ENCODE peak calls at places on chromosomes 5 and 9, in four cellular contexts. R is lung, U is ascending aorta, W is BJ. I is an unnamed sample.
A peak's percentile ranks its signal among the peaks of the same experiment; 100 is the strongest.

GRCh38 chr9:94145640-94146039 is 61.4 kb downstream of the PTPDC1 start:
- DNase-seq in R (no peak), W (no peak), U (no peak), I (no peak)

GRCh38 chr9:31320507-31320906 is 1063.9 kb upstream of the ACO1 start:
- DNase-seq in R (no peak), W (no peak), U (no peak), I (no peak)

GRCh38 chr5:75037106-75037505 is 15.3 kb downstream of the GCNT4 start:
- DNase-seq in W (peak; percentile 67), R (peak; percentile 49), U (no peak), I (no peak)

GRCh38 chr9:136170291-136170901 is 34.5 kb downstream of the LHX3 start:
- DNase-seq in U (no peak), R (no peak), W (no peak), I (no peak)

GRCh38 chr9:116798521-116798920 is 111.4 kb downstream of the TRIM32 start:
- DNase-seq in R (no peak), U (no peak), W (no peak), I (no peak)

GRCh38 chr5:2803751-2804150 is 52.3 kb upstream of the IRX2 start:
- DNase-seq in U (no peak), W (no peak), R (no peak), I (no peak)

GRCh38 chr9:92723299-92723625 is 41.4 kb downstream of the BICD2 start:
- DNase-seq in W (no peak), R (peak; percentile 65), U (no peak), I (no peak)

GRCh38 chr5:113230711-113231652 is 203.8 kb downstream of the TSSK1B start:
- DNase-seq in W (no peak), U (no peak), R (no peak), I (no peak)

GRCh38 chr5:132500244-132500930 is 9.8 kb upstream of the IRF1 start:
- DNase-seq in U (peak; percentile 62), R (peak; percentile 27), W (no peak), I (no peak)

GRCh38 chr9:99576830-99577229 is 244.9 kb upstream of the NR4A3 start:
- DNase-seq in W (no peak), U (no peak), R (no peak), I (no peak)

GRCh38 chr9:99572529-99572928 is 249.2 kb upstream of the NR4A3 start:
- DNase-seq in W (no peak), R (no peak), U (no peak), I (no peak)

GRCh38 chr9:99576002-99576401 is 245.7 kb upstream of the NR4A3 start:
- DNase-seq in R (no peak), W (no peak), U (no peak), I (no peak)

GRCh38 chr9:99573052-99573451 is 248.6 kb upstream of the NR4A3 start:
- DNase-seq in W (no peak), U (no peak), R (no peak), I (no peak)

DNA sequence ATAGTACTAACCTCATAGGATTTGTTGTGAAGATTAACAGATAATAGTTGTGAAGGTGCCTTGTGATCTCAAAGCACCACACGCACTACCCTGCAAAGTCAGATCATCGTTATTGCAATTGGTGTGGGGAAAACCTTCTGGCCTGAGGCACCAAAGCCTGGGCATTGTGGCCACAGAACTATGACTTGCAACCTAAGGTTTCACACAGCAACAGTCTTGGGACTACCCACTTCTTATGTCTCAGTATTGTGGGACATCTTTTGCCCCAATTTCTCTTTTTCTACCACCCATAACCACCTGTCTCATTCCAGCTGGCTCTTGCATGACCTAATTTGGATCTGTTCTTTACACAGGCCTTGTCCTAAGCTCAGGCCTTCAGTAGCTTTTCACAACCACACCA is 247.8 kb upstream of the NR4A3 start:
- DNase-seq in W (no peak), U (no peak), R (no peak), I (no peak)
- H3K27me3 ChIP-seq in W (peaks cover 3% of the 10 kb centered on the region), U (no peaks in the 10 kb centered on the region), R (no peaks in the 10 kb centered on the region), I (no peaks in the 10 kb centered on the region)

DNA sequence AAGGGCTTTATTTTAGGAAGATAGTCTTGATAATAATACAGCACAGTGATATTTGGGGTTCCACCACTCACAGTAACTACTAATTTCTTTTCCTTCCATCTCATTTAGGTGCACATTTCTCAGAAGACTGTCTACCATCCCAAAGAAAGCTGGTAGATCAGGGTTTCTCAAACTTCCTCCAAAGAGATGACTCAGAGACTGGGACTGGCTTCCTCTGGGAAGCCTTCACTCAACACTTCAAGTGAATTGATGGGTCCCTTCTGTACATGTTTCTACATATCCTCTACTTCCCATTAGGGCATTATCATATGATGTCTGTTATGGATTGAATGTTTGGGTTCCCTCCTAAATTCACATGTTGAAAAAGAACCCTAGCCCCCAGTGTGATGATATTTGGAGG is 138.5 kb downstream of the SPOCK1 start:
- DNase-seq in R (no peak), W (no peak), U (no peak), I (no peak)
- H3K27me3 ChIP-seq in R (no peaks in the 10 kb centered on the region), W (no peaks in the 10 kb centered on the region), U (no peaks in the 10 kb centered on the region), I (no peaks in the 10 kb centered on the region)

GRCh38 chr5:1387876-1388275 is 43.0 kb upstream of the CLPTM1L start:
- DNase-seq in U (no peak), W (no peak), R (no peak), I (no peak)

GRCh38 chr5:1386274-1386717 is 41.4 kb upstream of the CLPTM1L start:
- DNase-seq in W (no peak), U (no peak), R (peak; percentile 71), I (no peak)

GRCh38 chr5:1385395-1386273 is 40.7 kb upstream of the CLPTM1L start:
- DNase-seq in U (peak; percentile 91), W (no peak), R (peak; percentile 93), I (no peak)

GRCh38 chr5:1388383-1388967 is 43.6 kb upstream of the CLPTM1L start:
- DNase-seq in R (no peak), W (no peak), U (no peak), I (no peak)

GRCh38 chr5:1387059-1387755 is 42.3 kb upstream of the CLPTM1L start:
- DNase-seq in R (no peak), W (no peak), U (no peak), I (no peak)
- H3K27me3 ChIP-seq in R (no peaks in the 10 kb centered on the region), W (peaks cover 18% of the 10 kb centered on the region), U (no peaks in the 10 kb centered on the region), I (no peaks in the 10 kb centered on the region)

DNA sequence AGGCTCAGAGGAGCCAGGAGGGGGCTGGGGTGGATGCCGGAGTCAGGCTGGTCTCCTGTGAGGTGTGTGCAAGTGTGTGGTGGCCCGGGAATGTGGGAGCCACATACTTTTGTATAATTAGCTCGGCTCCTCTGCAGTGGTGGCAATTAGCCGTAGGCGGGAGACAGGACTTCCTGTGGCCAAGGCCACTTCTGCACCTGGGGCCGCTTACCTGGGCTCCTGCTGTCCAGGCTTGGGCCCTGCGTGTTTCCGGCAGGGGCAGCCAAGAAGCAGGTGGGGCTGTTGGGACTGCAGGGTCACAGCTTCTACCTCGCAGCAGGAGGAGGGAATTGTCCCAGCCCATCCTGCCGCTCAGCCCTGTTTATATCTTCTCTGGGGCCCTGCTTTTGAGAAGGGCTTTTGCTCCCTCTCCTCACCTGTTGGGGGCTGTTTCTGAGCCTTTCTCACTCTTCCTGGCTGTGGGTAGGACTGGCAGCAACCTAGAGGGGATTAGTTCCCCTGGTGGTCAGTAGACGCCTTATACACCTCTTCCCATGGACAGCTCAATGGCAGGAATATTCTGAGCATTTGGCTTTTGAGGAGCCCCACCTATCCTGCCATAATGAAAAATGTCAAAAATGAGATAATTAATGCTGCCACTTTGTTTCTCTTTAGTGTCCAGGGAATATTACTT is 145.4 kb upstream of the PITX1 start:
- DNase-seq in W (no peak), U (no peak), R (no peak), I (no peak)
- H3K27me3 ChIP-seq in W (peaks cover 2% of the 10 kb centered on the region), U (no peaks in the 10 kb centered on the region), R (no peaks in the 10 kb centered on the region), I (no peaks in the 10 kb centered on the region)

GRCh38 chr9:74500584-74500924 is 3.4 kb downstream of the RORB start:
- DNase-seq in R (no peak), U (no peak), W (no peak), I (no peak)
- H3K27me3 ChIP-seq in R (peaks cover 3% of the 10 kb centered on the region), U (no peaks in the 10 kb centered on the region), W (peaks cover 27% of the 10 kb centered on the region), I (no peaks in the 10 kb centered on the region)

DNA sequence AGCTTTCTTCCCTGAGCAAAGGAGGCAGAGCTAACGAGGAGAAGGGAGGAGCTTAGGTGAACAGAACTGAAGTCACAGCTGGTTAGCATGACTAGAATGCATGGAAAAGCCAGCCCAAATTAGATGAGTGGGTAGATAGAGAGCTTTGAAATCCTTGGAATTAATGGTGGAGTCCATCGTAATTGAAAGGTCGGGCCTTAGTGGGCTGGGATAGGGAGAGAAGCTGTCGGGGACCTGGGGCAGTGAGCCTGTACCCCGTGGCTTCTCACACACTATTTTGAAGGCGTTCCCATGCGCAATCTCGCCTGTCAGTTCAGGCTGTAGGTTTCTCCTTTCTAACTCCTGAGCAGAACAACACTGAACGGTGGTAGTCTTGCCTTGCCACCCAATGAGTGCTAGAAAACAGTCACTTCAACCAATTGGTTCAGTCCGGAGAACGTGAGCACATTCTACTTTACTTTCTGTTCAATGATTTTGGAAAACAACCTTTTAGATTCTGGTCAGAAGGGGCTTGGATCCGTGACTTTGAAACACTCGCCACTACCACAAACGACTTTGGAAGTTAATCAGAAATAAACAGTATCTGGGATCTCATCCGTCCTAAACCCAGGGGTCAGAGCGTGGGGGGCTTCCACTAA is 655 bp upstream of the RAI14 start:
- DNase-seq in W (peak; percentile 87), R (peak; percentile 40), U (peak; percentile 83), I (peak; percentile 90)
- H3K27me3 ChIP-seq in W (no peaks in the 10 kb centered on the region), R (no peaks in the 10 kb centered on the region), U (no peaks in the 10 kb centered on the region), I (no peaks in the 10 kb centered on the region)

I was measured in vagina.